ENCODE peak calls at places on chromosomes 2 and 18, in six cellular contexts. W is heart right ventricle, V is mucosa of descending colon, Y is fibroblast of pulmonary artery, U is fibroblast of lung, M is transverse colon. J is an unnamed sample.

GRCh38 chr2:189421644-189422043 is 19.6 kb upstream of the WDR75 start:
- DNase-seq in W (no peak), V (no peak), Y (peak; percentile 84), U (peak; percentile 83), M (no peak), J (no peak)

GRCh38 chr2:54724560-54725342 is 1.3 kb downstream of the EML6 start:
- DNase-seq in W (peak; percentile 30), V (peak; percentile 36), Y (no peak), U (no peak), M (peak; percentile 27), J (no peak)

GRCh38 chr2:6823111-6823510 is 42.6 kb downstream of the CMPK2 start:
- DNase-seq in W (no peak), V (no peak), Y (peak; percentile 8), U (peak; percentile 10), M (no peak), J (no peak)

GRCh38 chr2:196638765-196639164 is 750 bp upstream of the CCDC150 start:
- DNase-seq in W (peak; percentile 15), V (peak; percentile 13), Y (no peak), U (no peak), M (no peak), J (no peak)

GRCh38 chr2:218010838-218011616 is 8.2 kb upstream of the TNS1 start:
- DNase-seq in W (no peak), V (no peak), Y (peak; percentile 44), U (no peak), M (no peak), J (no peak)

GRCh38 chr2:144267209-144267608 is 252.7 kb downstream of the ZEB2 start:
- DNase-seq in W (no peak), V (no peak), Y (no peak), U (no peak), M (no peak), J (no peak)

GRCh38 chr2:239716536-239717318 is 308.4 kb downstream of the NDUFA10 start:
- DNase-seq in W (no peak), V (peak; percentile 40), Y (no peak), U (peak; percentile 53), M (no peak), J (no peak)

GRCh38 chr2:85735691-85736090 is 18.1 kb upstream of the ATOH8 start:
- DNase-seq in W (no peak), V (no peak), Y (peak; percentile 48), U (no peak), M (no peak), J (no peak)

GRCh38 chr2:76385943-76386342 is 675.2 kb upstream of the GCFC2 start:
- DNase-seq in W (no peak), V (no peak), Y (no peak), U (no peak), M (no peak), J (no peak)

GRCh38 chr2:217660423-217660822 is 342.4 kb downstream of the TNS1 start:
- DNase-seq in W (no peak), V (no peak), Y (no peak), U (no peak), M (no peak), J (no peak)

GRCh38 chr2:142879191-142879590 is 1.7 kb downstream of the KYNU start:
- DNase-seq in W (no peak), V (no peak), Y (no peak), U (no peak), M (no peak), J (no peak)

GRCh38 chr2:142877265-142877756 is at the start of gene KYNU:
- DNase-seq in W (no peak), V (no peak), Y (peak; percentile 26), U (peak; percentile 39), M (no peak), J (peak; percentile 50)

GRCh38 chr2:142876423-142876822 is 1.0 kb upstream of the KYNU start:
- DNase-seq in W (no peak), V (no peak), Y (peak; percentile 26), U (peak; percentile 46), M (no peak), J (no peak)

GRCh38 chr2:142880275-142880674 is 2.8 kb downstream of the KYNU start:
- DNase-seq in W (no peak), V (no peak), Y (peak; percentile 57), U (peak; percentile 52), M (no peak), J (no peak)

DNA sequence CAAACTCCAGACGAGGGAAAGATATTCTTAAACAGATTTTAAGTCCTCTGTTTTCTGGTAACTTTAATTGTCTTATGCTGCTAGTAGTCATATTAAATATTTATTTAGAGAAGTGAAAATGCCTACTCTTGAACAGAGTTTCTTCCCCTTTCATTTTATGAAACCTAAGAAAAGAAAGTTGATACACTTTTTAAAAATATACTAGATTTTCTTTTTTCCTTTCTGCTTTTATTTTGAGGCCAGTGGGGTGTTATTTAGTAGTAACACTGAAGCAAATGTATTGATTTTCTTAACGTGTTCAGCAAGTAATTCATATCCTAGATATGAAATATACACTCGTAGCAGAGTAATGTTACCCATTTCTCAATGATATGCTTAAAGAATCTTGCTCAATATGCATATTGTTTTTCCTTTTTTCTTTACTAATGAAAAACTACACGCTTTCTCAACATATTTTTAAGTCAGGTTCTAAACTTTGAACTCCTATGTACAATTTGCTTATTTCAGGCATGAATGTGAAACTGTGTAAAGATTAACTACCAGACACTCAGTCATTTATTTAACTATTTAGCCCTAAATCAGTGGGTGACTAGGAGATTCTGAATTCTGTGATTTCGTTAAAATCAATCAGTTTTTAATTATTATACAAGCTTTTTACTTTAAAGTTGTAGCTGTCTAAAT is 737 bp downstream of the KYNU start:
- DNase-seq in W (no peak), V (no peak), Y (no peak), U (no peak), M (no peak), J (no peak)
- H3K4me3 ChIP-seq in W (no peak overlapping the region), V (no peak overlapping the region), Y (no peak overlapping the region), U (no peak overlapping the region), M (no peak overlapping the region), J (peak overlapping the region; percentile 63)

DNA sequence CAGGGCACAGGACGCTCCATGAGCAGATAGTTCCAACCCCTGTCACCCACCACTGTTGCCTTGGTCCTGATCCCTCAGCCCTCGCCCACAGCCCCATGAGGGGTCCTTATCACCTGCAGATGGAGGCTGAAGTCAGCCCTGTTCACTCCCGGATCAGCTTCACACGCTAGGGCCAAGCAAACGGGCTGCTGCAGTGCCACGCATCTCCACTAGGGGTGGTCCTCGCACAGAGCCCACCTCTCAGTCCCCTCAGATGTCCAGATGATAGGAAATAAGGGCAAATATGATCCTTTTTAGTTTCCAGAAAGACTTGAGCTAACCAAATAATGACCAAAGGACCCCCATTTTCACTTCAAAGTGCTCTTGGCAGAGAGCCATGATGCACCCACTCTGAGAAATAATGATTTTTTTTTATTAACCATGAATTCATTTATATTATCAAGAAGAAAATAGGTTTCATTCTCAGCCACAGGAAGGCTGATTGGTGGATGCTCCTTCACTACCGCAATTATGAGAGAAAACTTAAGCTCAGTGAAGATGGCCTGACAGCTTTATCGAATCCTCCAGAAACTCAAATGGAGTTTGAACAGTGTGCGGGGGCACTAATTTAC is 71.9 kb upstream of the KLHL29 start:
- DNase-seq in W (no peak), V (no peak), Y (no peak), U (peak; percentile 11), M (no peak), J (no peak)
- TF ChIP-seq CTCF in W (peak; percentile 14), V (no peak), Y (peak; percentile 68), U (peak; percentile 53), M (no peak), J (peak; percentile 98)

GRCh38 chr18:58860747-58861224 is 3.9 kb upstream of the ZNF532 start:
- DNase-seq in W (no peak), V (no peak), Y (peak; percentile 72), U (peak; percentile 31), M (no peak), J (no peak)
- H3K4me3 ChIP-seq in W (no peak overlapping the region), V (no peak overlapping the region), Y (no peak overlapping the region), U (no peak overlapping the region), M (no peak overlapping the region), J (no peak overlapping the region)

GRCh38 chr2:135095591-135095990 is 43.5 kb downstream of the RAB3GAP1 start:
- DNase-seq in W (no peak), V (no peak), Y (no peak), U (no peak), M (no peak), J (no peak)
- TF ChIP-seq CTCF in W (no peak), V (no peak), Y (no peak), U (no peak), M (no peak), J (no peak)

DNA sequence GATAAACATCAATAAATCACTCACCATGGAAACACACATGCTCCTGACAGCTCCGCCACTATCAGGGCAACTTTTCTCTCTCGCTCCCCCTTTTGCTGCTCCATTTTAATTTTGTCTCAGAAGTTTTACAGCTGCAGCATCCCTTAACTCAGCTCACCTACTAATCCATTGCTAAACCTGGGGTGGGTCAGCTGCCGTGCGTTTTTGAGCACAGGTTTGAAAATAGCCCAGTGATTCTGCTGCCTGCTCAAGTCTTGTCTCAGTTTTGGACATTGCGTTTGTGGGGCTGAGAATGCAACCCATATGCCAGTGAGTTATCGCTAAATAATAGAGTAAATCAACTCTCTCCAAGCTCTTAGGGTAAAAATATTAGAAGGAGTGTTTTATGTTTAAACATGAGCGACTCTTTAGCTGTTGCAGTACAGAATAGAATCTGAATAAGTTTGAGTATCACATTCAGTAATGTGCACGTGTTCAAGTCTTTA is 2.1 kb downstream of the TSHZ1 start:
- DNase-seq in W (no peak), V (no peak), Y (no peak), U (no peak), M (no peak), J (no peak)
- H3K4me3 ChIP-seq in W (peak overlapping the region; percentile 80), V (no peak overlapping the region), Y (peak overlapping the region; percentile 62), U (peak overlapping the region; percentile 56), M (peak overlapping the region; percentile 82), J (no peak overlapping the region)

GRCh38 chr2:47075361-47076125 is 79.6 kb downstream of the STPG4 start:
- DNase-seq in W (no peak), V (no peak), Y (no peak), U (no peak), M (no peak), J (no peak)
- TF ChIP-seq CTCF in W (no peak), V (no peak), Y (peak; percentile 2), U (no peak), M (no peak), J (no peak)

DNA sequence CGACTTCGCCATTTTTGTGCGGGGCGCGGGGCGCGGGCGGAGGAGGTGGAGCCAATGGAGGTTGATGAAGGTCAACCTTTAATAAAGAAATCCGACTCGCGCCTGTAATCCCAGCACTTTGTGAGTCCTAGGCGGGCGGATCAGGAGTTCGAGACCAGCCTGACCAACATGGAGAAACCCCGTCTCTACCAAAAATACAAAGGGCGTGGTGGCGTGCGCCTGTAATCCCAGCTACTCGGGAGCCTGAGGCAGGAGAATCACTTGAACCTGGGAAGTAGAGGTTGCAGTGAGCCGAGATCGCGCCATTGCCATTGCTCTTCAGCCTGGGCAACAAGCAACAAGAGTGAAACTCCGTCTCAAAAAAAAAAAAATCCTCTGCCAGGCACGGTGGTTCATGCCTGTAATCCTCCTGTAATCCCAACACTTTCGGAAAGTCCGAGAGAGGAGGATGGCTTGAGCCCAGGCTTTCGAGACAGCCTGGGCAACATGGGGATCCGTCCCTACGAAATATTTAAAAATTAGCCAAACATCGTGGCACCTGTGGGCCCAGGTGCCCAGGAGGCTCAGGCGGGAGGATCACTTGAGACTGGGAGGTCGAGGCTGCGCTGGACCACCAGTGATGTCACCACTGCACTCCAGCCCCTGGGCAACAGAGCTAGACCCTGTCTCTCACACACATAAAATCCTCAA is 490 bp upstream of the PREB start:
- DNase-seq in W (no peak), V (no peak), Y (no peak), U (no peak), M (no peak), J (no peak)
- H3K4me3 ChIP-seq in W (no peak overlapping the region), V (no peak overlapping the region), Y (peak overlapping the region; percentile 31), U (no peak overlapping the region), M (peak overlapping the region; percentile 76), J (peak overlapping the region; percentile 83)